ENCODE peak calls at places on chromosome 11, in six cellular contexts. Q is PC-9, Z is epithelial cell of esophagus, W is cardiac fibroblast, K is breast epithelium, F is heart right ventricle. M is an unnamed sample.

GRCh38 chr11:77200869-77201268 is 72.8 kb downstream of the MYO7A start:
- DNase-seq in Q (no peak), Z (no peak), W (no peak), K (peak), F (no peak), M (no peak)

GRCh38 chr11:65488273-65489058 is 10.4 kb upstream of the MALAT1 start:
- DNase-seq in Q (no peak), Z (peak), W (peak), K (no peak), F (no peak), M (no peak)

GRCh38 chr11:59271811-59272327 is 59.1 kb upstream of the MPEG1 start:
- DNase-seq in Q (no peak), Z (no peak), W (no peak), K (no peak), F (no peak), M (no peak)

GRCh38 chr11:118715837-118716260 is 36.4 kb upstream of the TREH start:
- DNase-seq in Q (peak), Z (peak), W (peak), K (no peak), F (no peak), M (no peak)

GRCh38 chr11:924406-925157 is 1.1 kb upstream of the AP2A2 start:
- DNase-seq in Q (no peak), Z (no peak), W (no peak), K (no peak), F (no peak), M (no peak)

GRCh38 chr11:45270946-45271345 is 15.2 kb downstream of the SYT13 start:
- DNase-seq in Q (no peak), Z (no peak), W (no peak), K (no peak), F (no peak), M (no peak)

GRCh38 chr11:134181707-134182106 is 42.1 kb downstream of the NCAPD3 start:
- DNase-seq in Q (no peak), Z (peak), W (no peak), K (no peak), F (peak), M (no peak)

GRCh38 chr11:35206616-35207015 is 67.6 kb downstream of the CD44 start:
- DNase-seq in Q (no peak), Z (no peak), W (no peak), K (no peak), F (no peak), M (no peak)

GRCh38 chr11:24575392-24575791 is 78.5 kb downstream of the LUZP2 start:
- DNase-seq in Q (peak), Z (peak), W (peak), K (no peak), F (no peak), M (no peak)

GRCh38 chr11:130055637-130056036 is 14.1 kb upstream of the APLP2 start:
- DNase-seq in Q (no peak), Z (peak), W (peak), K (no peak), F (no peak), M (no peak)

GRCh38 chr11:122007611-122008071 is 108.4 kb downstream of the BLID start:
- DNase-seq in Q (no peak), Z (no peak), W (peak), K (no peak), F (peak), M (no peak)

GRCh38 chr11:67195971-67196418 is 70.3 kb upstream of the GRK2 start:
- DNase-seq in Q (no peak), Z (no peak), W (peak), K (no peak), F (no peak), M (no peak)

GRCh38 chr11:60130496-60130895 is 42.0 kb downstream of the MS4A2 start:
- DNase-seq in Q (peak), Z (peak), W (peak), K (no peak), F (peak), M (no peak)

GRCh38 chr11:120235024-120235628 is 4.8 kb upstream of the POU2F3 start:
- DNase-seq in Q (peak), Z (peak), W (peak), K (peak), F (peak), M (peak)

GRCh38 chr11:34926831-34927132 is 10.4 kb downstream of the PDHX start:
- DNase-seq in Q (no peak), Z (no peak), W (no peak), K (no peak), F (no peak), M (no peak)

GRCh38 chr11:88188251-88189030 is 13.2 kb upstream of the RAB38 start:
- DNase-seq in Q (no peak), Z (no peak), W (peak), K (no peak), F (no peak), M (no peak)

GRCh38 chr11:103773537-103773936 is 262.9 kb upstream of the DDI1 start:
- DNase-seq in Q (no peak), Z (no peak), W (no peak), K (no peak), F (no peak), M (no peak)

GRCh38 chr11:122045181-122045586 is 70.8 kb downstream of the BLID start:
- DNase-seq in Q (peak), Z (peak), W (peak), K (no peak), F (no peak), M (no peak)

GRCh38 chr11:95568236-95568635 is 221.3 kb downstream of the FAM76B start:
- DNase-seq in Q (no peak), Z (no peak), W (no peak), K (no peak), F (no peak), M (no peak)

GRCh38 chr11:73975479-73975757 is 7.2 kb downstream of the UCP2 start:
- DNase-seq in Q (no peak), Z (no peak), W (no peak), K (peak), F (no peak), M (no peak)

GRCh38 chr11:2202071-2202899 is 30.7 kb upstream of the TH start:
- DNase-seq in Q (peak), Z (peak), W (no peak), K (peak), F (no peak), M (no peak)

GRCh38 chr11:45109400-45109799 is 37.0 kb upstream of the PRDM11 start:
- DNase-seq in Q (no peak), Z (no peak), W (no peak), K (no peak), F (no peak), M (no peak)

GRCh38 chr11:65334696-65335295 is 1.1 kb downstream of the DPF2 start:
- DNase-seq in Q (no peak), Z (no peak), W (no peak), K (no peak), F (no peak), M (no peak)

GRCh38 chr11:128195756-128196155 is 391.6 kb downstream of the ETS1 start:
- DNase-seq in Q (no peak), Z (no peak), W (no peak), K (no peak), F (no peak), M (no peak)

GRCh38 chr11:128196235-128196634 is 391.1 kb downstream of the ETS1 start:
- DNase-seq in Q (no peak), Z (no peak), W (peak), K (no peak), F (no peak), M (no peak)

GRCh38 chr11:128195057-128195751 is 392.2 kb downstream of the ETS1 start:
- DNase-seq in Q (no peak), Z (no peak), W (peak), K (no peak), F (no peak), M (no peak)

GRCh38 chr11:128193633-128194032 is 393.7 kb downstream of the ETS1 start:
- DNase-seq in Q (no peak), Z (no peak), W (no peak), K (no peak), F (no peak), M (no peak)

DNA sequence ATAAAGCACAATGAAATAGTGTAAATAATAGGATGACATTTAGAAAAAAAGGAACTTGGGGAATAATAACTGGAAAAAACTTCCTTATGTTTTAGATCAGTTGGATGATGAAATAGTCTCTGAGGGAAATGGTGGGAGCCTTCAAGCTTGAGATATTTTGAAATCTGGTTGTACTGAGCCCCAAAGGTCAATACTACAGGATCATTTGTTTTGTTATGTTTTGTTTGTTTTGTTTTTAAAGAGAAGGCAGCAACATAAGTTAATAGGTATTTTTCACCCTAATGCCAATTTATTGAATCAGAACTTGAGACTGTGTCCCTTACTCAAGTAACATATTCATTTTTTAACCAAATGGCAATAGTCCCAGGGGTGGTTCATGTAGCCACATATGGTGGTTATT is 393.1 kb downstream of the ETS1 start:
- DNase-seq in Q (no peak), Z (no peak), W (peak), K (no peak), F (no peak), M (no peak)
- H3K4me3 ChIP-seq in Q (no peak), Z (no peak), W (no peak), K (no peak), F (no peak), M (no peak)

GRCh38 chr11:78420255-78420764 is 2.7 kb upstream of the GAB2 start:
- DNase-seq in Q (peak), Z (peak), W (peak), K (no peak), F (peak), M (no peak)
- H3K4me3 ChIP-seq in Q (no peak), Z (no peak), W (no peak), K (peak), F (peak), M (peak)

GRCh38 chr11:126357969-126358762 is 2.7 kb downstream of the ST3GAL4 start:
- DNase-seq in Q (peak), Z (no peak), W (no peak), K (peak), F (no peak), M (no peak)
- H3K4me3 ChIP-seq in Q (peak), Z (no peak), W (peak), K (peak), F (peak), M (no peak)

DNA sequence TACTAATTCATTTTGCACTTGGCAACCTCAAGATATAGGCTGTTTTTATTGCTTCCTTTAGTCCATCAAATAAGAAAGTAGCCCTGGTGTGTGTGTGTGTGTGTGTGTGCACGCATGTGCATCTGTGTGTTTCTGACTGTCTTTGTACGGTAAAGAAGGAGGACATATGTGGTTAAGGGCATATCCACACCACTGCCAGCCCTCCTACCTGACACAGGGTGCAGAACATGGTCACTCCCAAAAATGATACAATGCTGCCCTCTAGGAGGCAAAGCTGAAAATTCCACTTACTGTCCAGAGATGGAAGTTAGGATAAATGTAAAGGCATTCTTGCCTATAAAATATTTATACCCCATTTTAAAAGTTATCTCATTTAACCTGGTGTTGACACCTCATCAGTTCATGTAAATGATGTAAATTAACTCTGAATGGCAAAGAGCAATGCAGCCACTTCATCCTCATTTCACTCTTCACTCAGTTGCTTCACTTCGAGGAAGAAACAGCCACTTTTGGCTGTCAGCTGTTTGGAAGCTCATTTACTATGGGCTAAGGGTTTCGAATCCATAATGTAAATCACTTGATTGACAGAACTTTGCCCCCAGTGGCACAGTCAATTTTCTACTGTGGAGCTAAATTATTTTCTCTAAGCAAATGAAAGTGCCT is 83.1 kb upstream of the MTNR1B start:
- DNase-seq in Q (peak), Z (peak), W (peak), K (no peak), F (peak), M (no peak)
- H3K4me3 ChIP-seq in Q (no peak), Z (no peak), W (no peak), K (no peak), F (no peak), M (no peak)

GRCh38 chr11:47538741-47539575 is 14.0 kb downstream of the CELF1 start:
- DNase-seq in Q (no peak), Z (no peak), W (no peak), K (no peak), F (no peak), M (no peak)

GRCh38 chr11:47536925-47537324 is 16.0 kb downstream of the CELF1 start:
- DNase-seq in Q (no peak), Z (no peak), W (no peak), K (no peak), F (no peak), M (no peak)

GRCh38 chr11:47534707-47535251 is 18.2 kb downstream of the CELF1 start:
- DNase-seq in Q (no peak), Z (no peak), W (no peak), K (no peak), F (no peak), M (no peak)

GRCh38 chr11:47541070-47541469 is 11.9 kb downstream of the CELF1 start:
- DNase-seq in Q (no peak), Z (peak), W (no peak), K (no peak), F (no peak), M (no peak)

DNA sequence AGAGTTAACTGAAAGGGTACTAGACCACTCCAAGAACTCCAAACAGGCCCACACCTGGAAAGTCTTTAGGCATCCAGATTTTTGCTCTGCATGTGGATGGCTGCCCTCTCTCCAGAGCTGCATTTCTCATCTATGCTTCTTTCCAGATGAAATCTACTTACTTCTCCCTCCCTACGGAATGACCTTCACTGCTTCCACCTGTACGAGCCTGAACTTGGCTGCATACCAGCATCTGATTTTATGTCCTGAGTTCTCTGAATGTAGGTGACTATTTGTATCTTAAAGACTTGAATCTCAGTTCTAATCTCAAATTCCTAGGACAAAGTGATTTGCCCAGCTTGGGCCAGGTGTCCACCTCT is 13.3 kb downstream of the CELF1 start:
- DNase-seq in Q (no peak), Z (peak), W (no peak), K (no peak), F (no peak), M (no peak)
- H3K4me3 ChIP-seq in Q (no peak), Z (no peak), W (no peak), K (no peak), F (no peak), M (no peak)

GRCh38 chr11:100687630-100688395 is 725 bp downstream of the ARHGAP42 start:
- DNase-seq in Q (peak), Z (peak), W (peak), K (no peak), F (peak), M (peak)
- H3K4me3 ChIP-seq in Q (peak), Z (peak), W (peak), K (peak), F (peak), M (peak)

GRCh38 chr11:31997955-31998354 is 92.9 kb upstream of the RCN1 start:
- DNase-seq in Q (no peak), Z (no peak), W (no peak), K (no peak), F (no peak), M (no peak)
- H3K4me3 ChIP-seq in Q (no peak), Z (no peak), W (no peak), K (no peak), F (no peak), M (no peak)

GRCh38 chr11:106463796-106464201 is 386.3 kb downstream of the AASDHPPT start:
- DNase-seq in Q (no peak), Z (no peak), W (peak), K (no peak), F (no peak), M (no peak)

GRCh38 chr11:106463154-106463553 is 385.7 kb downstream of the AASDHPPT start:
- DNase-seq in Q (no peak), Z (no peak), W (no peak), K (no peak), F (no peak), M (no peak)

GRCh38 chr11:106461148-106461547 is 383.7 kb downstream of the AASDHPPT start:
- DNase-seq in Q (no peak), Z (no peak), W (no peak), K (no peak), F (peak), M (no peak)

GRCh38 chr11:106464728-106465127 is 387.3 kb downstream of the AASDHPPT start:
- DNase-seq in Q (peak), Z (peak), W (no peak), K (no peak), F (no peak), M (no peak)

GRCh38 chr11:106461839-106462545 is 384.5 kb downstream of the AASDHPPT start:
- DNase-seq in Q (no peak), Z (no peak), W (peak), K (no peak), F (no peak), M (no peak)
- H3K4me3 ChIP-seq in Q (no peak), Z (no peak), W (no peak), K (no peak), F (no peak), M (no peak)

M was measured in GM06990.